ENCODE peak calls at places on chromosomes 2 and 18, in four cellular contexts. One of them, this sample, is unnamed.

GRCh38 chr18:24959100-24959499 is 392.9 kb downstream of the ZNF521 start:
- DNase-seq in ELR: peak
- DNase-seq in MCF 10A: no peak
- DNase-seq in AG09309: no peak
- DNase-seq in this sample: no peak

GRCh38 chr2:109125595-109126500 is 3.2 kb upstream of the SH3RF3 start:
- DNase-seq in AG09309: peak
- DNase-seq in MCF 10A: peak
- DNase-seq in ELR: peak
- DNase-seq in this sample: peak

GRCh38 chr2:168798076-168798887 is 4.2 kb upstream of the NOSTRIN start:
- DNase-seq in ELR: no peak
- DNase-seq in AG09309: no peak
- DNase-seq in MCF 10A: no peak
- DNase-seq in this sample: no peak

GRCh38 chr2:210128961-210129360 is 42.2 kb downstream of the KANSL1L start:
- DNase-seq in MCF 10A: no peak
- DNase-seq in ELR: no peak
- DNase-seq in AG09309: no peak
- DNase-seq in this sample: no peak

GRCh38 chr2:96763511-96764252 is 3.0 kb downstream of the CNNM4 start:
- DNase-seq in MCF 10A: no peak
- DNase-seq in ELR: peak
- DNase-seq in AG09309: no peak
- DNase-seq in this sample: peak

GRCh38 chr2:17057109-17058017 is 391.7 kb upstream of the CYRIA start:
- DNase-seq in AG09309: no peak
- DNase-seq in ELR: peak
- DNase-seq in MCF 10A: no peak
- DNase-seq in this sample: no peak

GRCh38 chr2:29233428-29233827 is 118.2 kb downstream of the CLIP4 start:
- DNase-seq in ELR: no peak
- DNase-seq in MCF 10A: no peak
- DNase-seq in AG09309: no peak
- DNase-seq in this sample: no peak

GRCh38 chr2:218622606-218623238 is 15.0 kb downstream of the PLCD4 start:
- DNase-seq in AG09309: no peak
- DNase-seq in MCF 10A: peak
- DNase-seq in ELR: no peak
- DNase-seq in this sample: no peak

GRCh38 chr2:6957910-6958615 is 40.9 kb downstream of the RNF144A start:
- DNase-seq in ELR: no peak
- DNase-seq in AG09309: no peak
- DNase-seq in MCF 10A: peak
- DNase-seq in this sample: no peak

GRCh38 chr2:160582481-160583161 is 89.0 kb upstream of the RBMS1 start:
- DNase-seq in ELR: peak
- DNase-seq in MCF 10A: peak
- DNase-seq in AG09309: peak
- DNase-seq in this sample: peak

GRCh38 chr2:219332542-219332941 is at the start of gene RESP18:
- DNase-seq in MCF 10A: no peak
- DNase-seq in AG09309: no peak
- DNase-seq in ELR: no peak
- DNase-seq in this sample: no peak

GRCh38 chr18:26700201-26700600 is 151.8 kb upstream of the KCTD1 start:
- DNase-seq in MCF 10A: no peak
- DNase-seq in AG09309: no peak
- DNase-seq in ELR: no peak
- DNase-seq in this sample: no peak

GRCh38 chr2:69074926-69075325 is 61.9 kb downstream of the ANTXR1 start:
- DNase-seq in AG09309: no peak
- DNase-seq in ELR: no peak
- DNase-seq in MCF 10A: no peak
- DNase-seq in this sample: no peak

GRCh38 chr2:198968585-198968984 is 489.2 kb downstream of the SATB2 start:
- DNase-seq in MCF 10A: no peak
- DNase-seq in AG09309: no peak
- DNase-seq in ELR: no peak
- DNase-seq in this sample: no peak

GRCh38 chr2:10883880-10884529 is 27.7 kb upstream of the KCNF1 start:
- DNase-seq in MCF 10A: no peak
- DNase-seq in AG09309: no peak
- DNase-seq in ELR: no peak
- DNase-seq in this sample: no peak

GRCh38 chr2:120737802-120738516 is 2.3 kb downstream of the GLI2 start:
- DNase-seq in ELR: no peak
- DNase-seq in MCF 10A: peak
- DNase-seq in AG09309: no peak
- DNase-seq in this sample: no peak

GRCh38 chr2:109535217-109535946 is 78.4 kb downstream of the SEPTIN10 start:
- DNase-seq in ELR: no peak
- DNase-seq in MCF 10A: no peak
- DNase-seq in AG09309: no peak
- DNase-seq in this sample: no peak

This sample was measured in A172.